ENCODE peak calls at places on chromosomes 7 and 10, in four cellular contexts. W is OCI-M1, O is GM23248, E is HEK293T. C is an unnamed sample.

GRCh38 chr10:128067691-128068397 is 58.4 kb downstream of the MKI67 start:
- DNase-seq in W (no peak), O (no peak), E (no peak), C (no peak)

GRCh38 chr7:29269941-29270340 is 75.4 kb downstream of the CHN2 start:
- DNase-seq in W (no peak), O (no peak), E (no peak), C (no peak)

GRCh38 chr7:73308074-73308664 is 457 bp downstream of the NSUN5 start:
- DNase-seq in W (no peak), O (peak), E (no peak), C (peak)

GRCh38 chr10:112812571-112812970 is 137.5 kb upstream of the TCF7L2 start:
- DNase-seq in W (no peak), O (no peak), E (no peak), C (peak)

GRCh38 chr7:118041336-118041878 is 142.6 kb upstream of the LSM8 start:
- DNase-seq in W (no peak), O (no peak), E (no peak), C (no peak)

GRCh38 chr7:68800316-68800715 is 798.0 kb upstream of the AUTS2 start:
- DNase-seq in W (no peak), O (no peak), E (no peak), C (no peak)

GRCh38 chr7:70148997-70149396 is 550.7 kb downstream of the AUTS2 start:
- DNase-seq in W (no peak), O (no peak), E (no peak), C (no peak)

GRCh38 chr10:11631890-11632587 is 20.6 kb upstream of the USP6NL start:
- DNase-seq in W (peak), O (no peak), E (no peak), C (no peak)

GRCh38 chr7:92834661-92835139 is 1.7 kb downstream of the CDK6 start:
- DNase-seq in W (peak), O (peak), E (peak), C (peak)

GRCh38 chr7:148185050-148185449 is 405.5 kb upstream of the C7orf33 start:
- DNase-seq in W (no peak), O (no peak), E (no peak), C (peak)

GRCh38 chr10:118472415-118472814 is 123.0 kb downstream of the PRLHR start:
- DNase-seq in W (no peak), O (peak), E (no peak), C (peak)